ENCODE peak calls at places on chromosomes 5 and 9, in four cellular contexts. F, R, O and A are unnamed samples.

GRCh38 chr5:91280942-91281269 is 102.2 kb downstream of the ARRDC3 start:
- DNase-seq in F (no peak), R (no peak), O (no peak), A (no peak)

GRCh38 chr9:77843088-77843985 is 188.3 kb downstream of the GNAQ start:
- DNase-seq in F (no peak), R (no peak), O (no peak), A (no peak)

GRCh38 chr5:116419258-116419657 is 155.4 kb downstream of the SEMA6A start:
- DNase-seq in F (no peak), R (no peak), O (no peak), A (no peak)

GRCh38 chr5:86979801-86980510 is 287.7 kb upstream of the RASA1 start:
- DNase-seq in F (peak), R (no peak), O (no peak), A (no peak)

GRCh38 chr9:21616082-21616778 is 134.1 kb upstream of the IFNE start:
- DNase-seq in F (peak), R (no peak), O (no peak), A (no peak)

GRCh38 chr5:83464261-83464660 is 7.3 kb upstream of the VCAN start:
- DNase-seq in F (no peak), R (no peak), O (no peak), A (no peak)

GRCh38 chr9:129776938-129777768 is 24.3 kb upstream of the PTGES start:
- DNase-seq in F (peak), R (peak), O (peak), A (no peak)

GRCh38 chr5:81782811-81783210 is 31.9 kb upstream of the SSBP2 start:
- DNase-seq in F (no peak), R (no peak), O (no peak), A (no peak)

GRCh38 chr9:92657296-92658094 is 12.4 kb downstream of the IPPK start:
- DNase-seq in F (no peak), R (no peak), O (no peak), A (no peak)

GRCh38 chr9:37902804-37903580 is 935 bp downstream of the SLC25A51 start:
- DNase-seq in F (no peak), R (no peak), O (no peak), A (peak)

DNA sequence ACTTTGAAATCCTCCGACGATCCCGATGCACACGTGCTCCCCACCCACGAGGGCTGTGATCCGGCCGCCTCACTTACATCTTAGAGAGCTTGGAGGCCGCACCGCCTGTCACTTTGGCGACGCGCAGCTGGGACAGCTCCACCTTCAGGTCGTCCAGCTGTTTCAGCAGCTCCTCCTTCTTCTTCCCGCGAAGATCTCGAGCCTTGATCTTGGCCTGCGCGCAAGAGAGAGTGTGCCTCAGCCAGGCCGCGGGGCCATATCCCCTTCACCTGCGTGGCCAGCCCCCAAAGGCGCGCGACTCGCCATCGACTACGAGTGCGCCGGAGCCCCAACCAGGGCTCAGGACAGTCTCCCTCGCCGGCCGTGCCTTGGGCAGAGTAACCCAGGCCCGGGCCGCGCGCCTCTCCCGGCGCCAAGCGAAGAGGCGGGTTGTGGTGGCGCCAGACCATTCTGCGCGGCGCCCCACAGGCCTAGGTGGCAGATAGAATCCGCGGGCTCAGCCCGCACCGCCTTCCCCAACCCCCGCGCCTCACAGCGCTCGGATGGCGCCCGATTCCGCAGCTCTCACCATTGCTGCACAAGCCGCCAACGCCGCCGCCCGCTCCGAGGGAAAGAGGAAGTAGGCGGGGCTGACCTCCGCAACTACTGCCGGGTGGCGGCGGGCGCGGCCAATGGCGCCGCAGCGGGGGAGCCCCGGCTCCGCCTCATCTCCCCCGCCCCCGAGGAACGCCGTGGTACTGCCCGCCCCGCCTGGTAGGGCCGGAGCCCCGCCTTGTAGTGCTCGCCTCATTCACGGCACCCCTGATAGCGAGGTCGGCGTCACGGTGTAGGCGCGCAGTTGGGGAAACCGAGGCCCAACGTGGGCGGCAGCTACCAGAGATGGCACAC is at the start of the genes ARPC5L and RPL35:
- DNase-seq in F (peak), R (peak), O (peak), A (peak)
- TF ChIP-seq CTCF in F (peak), R (no peak), O (no peak), A (peak)

GRCh38 chr9:133151041-133151440 is 12.7 kb downstream of the GBGT1 start:
- DNase-seq in F (no peak), R (no peak), O (no peak), A (no peak)

GRCh38 chr9:133146746-133147411 is 16.8 kb downstream of the GBGT1 start:
- DNase-seq in F (no peak), R (no peak), O (no peak), A (no peak)

GRCh38 chr9:133149130-133150015 is 14.3 kb downstream of the GBGT1 start:
- DNase-seq in F (no peak), R (peak), O (peak), A (peak)

GRCh38 chr9:133147412-133148271 is 16.1 kb downstream of the GBGT1 start:
- DNase-seq in F (no peak), R (peak), O (peak), A (no peak)

DNA sequence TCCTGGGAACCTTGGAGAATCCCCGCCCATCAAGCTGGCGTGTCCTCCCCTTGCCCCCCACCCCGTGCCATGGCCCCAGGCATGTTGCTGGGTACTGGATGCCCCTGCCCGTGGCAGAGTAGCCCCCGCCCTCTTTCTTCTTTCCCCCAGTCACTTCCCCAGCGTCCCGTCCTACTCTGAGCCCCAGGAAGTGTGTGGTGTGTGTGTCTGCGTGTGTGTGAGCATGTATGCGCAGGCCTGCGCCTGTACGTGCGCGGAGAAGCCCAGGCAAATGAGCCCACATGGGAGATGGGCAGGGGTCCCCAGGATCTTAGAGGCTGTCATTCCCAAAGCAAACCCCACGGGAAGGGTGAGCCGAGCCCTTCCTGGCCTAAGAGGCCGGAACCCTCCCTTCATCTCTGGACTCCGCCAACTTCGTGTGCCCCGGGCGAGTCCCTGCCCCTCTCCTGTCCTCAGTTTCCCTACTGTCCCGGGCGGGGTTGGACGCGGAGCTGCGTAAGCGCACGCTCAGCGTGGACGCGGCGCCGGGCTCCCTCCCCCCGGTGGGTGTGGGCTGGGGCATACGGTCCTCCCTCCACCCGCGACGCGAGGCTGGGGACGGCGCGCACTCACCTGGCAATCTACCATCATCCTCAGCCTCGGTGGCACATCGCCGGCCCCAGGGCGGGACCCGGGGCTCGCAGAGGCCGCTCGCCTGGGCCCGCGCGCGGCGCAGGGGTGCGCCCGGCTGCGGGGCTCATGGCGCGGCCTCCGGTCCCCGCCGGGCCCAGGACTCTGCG is 15.2 kb downstream of the GBGT1 start:
- DNase-seq in F (no peak), R (peak), O (no peak), A (no peak)
- TF ChIP-seq CTCF in F (no peak), R (no peak), O (no peak), A (no peak)

GRCh38 chr5:122156724-122157325 is 27.5 kb downstream of the ZNF474 start:
- DNase-seq in F (peak), R (no peak), O (peak), A (no peak)
- TF ChIP-seq CTCF in F (peak), R (peak), O (no peak), A (no peak)

GRCh38 chr5:54870251-54870650 is 115.1 kb downstream of the ESM1 start:
- DNase-seq in F (no peak), R (no peak), O (no peak), A (no peak)
- TF ChIP-seq CTCF in F (no peak), R (no peak), O (no peak), A (no peak)

DNA sequence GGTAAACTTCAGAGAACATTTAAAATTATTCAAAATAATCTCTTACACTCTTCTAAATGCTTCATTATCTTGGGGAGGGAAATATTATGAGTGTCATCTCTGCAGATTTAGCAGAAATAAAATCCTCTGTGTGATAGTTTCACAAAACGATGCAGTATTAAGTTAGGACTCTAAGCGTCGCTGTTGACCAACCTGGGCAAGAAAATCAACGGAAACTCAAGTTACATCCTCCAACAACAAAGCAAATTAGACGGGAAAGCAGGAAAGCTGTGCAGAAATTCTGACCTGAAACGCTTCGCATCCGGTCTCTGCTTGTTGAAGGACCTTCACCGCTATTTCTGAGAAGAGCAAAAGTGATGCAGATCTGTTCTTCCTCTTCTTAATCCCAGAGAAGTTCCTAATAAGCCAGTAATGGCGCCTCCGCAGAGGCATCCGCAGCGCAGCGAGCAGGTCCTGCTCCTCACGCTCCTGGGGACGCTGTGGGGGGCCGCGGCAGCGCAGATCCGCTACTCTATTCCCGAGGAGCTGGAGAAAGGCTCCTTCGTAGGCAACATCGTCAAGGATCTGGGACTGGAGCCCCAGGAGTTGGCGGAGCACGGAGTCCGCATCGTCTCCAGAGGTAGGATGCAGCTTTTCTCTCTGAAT is at the start of gene PCDHGA6:
- DNase-seq in F (no peak), R (no peak), O (no peak), A (no peak)
- TF ChIP-seq CTCF in F (peak), R (peak), O (peak), A (peak)

DNA sequence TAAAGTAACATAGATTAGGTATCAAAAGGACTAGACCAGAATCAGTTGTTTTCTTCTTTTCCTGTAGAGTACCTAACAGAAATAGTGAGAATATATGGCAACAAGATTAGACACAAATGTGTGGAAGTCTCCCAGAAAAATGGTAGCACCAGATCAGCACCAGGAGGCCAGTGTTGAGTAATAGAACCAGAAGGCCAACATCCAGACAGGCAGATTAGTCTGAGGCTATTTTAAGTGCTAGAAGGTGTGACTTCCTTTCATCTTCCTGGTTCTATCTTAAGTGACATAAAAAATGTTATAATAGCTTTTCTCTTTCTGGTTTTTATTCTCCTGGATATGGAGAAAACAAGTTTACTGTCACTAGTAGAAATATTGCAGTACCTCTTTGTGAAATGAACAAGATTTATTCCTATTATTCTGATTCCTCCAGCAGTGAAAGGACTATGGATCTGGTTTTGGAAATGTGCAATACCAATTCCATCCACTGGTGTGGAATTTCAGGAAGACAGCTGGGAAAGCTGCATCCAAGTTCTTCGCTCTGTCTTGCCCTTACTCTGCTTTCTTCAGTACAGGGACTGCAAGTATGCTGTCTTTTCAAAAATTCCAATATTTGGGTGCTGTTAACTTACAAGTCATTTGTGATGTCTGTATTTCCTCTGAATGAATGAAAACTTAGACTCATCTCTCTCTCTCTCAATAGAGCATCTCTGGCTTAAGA is 39.1 kb downstream of the SHLD3 start:
- DNase-seq in F (no peak), R (no peak), O (no peak), A (no peak)
- TF ChIP-seq CTCF in F (peak), R (peak), O (no peak), A (peak)

GRCh38 chr5:108280960-108281569 is 100.8 kb downstream of the FBXL17 start:
- DNase-seq in F (no peak), R (no peak), O (no peak), A (no peak)

GRCh38 chr5:108280248-108280647 is 101.7 kb downstream of the FBXL17 start:
- DNase-seq in F (no peak), R (no peak), O (no peak), A (no peak)

GRCh38 chr5:108276187-108276586 is 105.7 kb downstream of the FBXL17 start:
- DNase-seq in F (no peak), R (no peak), O (no peak), A (no peak)

GRCh38 chr5:108278285-108279240 is 103.3 kb downstream of the FBXL17 start:
- DNase-seq in F (no peak), R (peak), O (no peak), A (no peak)
- TF ChIP-seq CTCF in F (no peak), R (no peak), O (no peak), A (peak)